ENCODE peak calls at places on chromosomes 5 and 9, in six cellular contexts. One of them, this sample, is unnamed.

GRCh38 chr5:125093776-125094175 is 347.3 kb upstream of the ZNF608 start:
- DNase-seq in IMR-90: peak; percentile 92
- DNase-seq in A549: peak; percentile 2
- DNase-seq in PC-9: no peak
- DNase-seq in GM23248: peak; percentile 92
- DNase-seq in neuronal stem cell: no peak
- DNase-seq in this sample: no peak

GRCh38 chr9:127767909-127768331 is 10.5 kb downstream of the SH2D3C start:
- DNase-seq in neuronal stem cell: no peak
- DNase-seq in A549: no peak
- DNase-seq in PC-9: no peak
- DNase-seq in IMR-90: peak; percentile 41
- DNase-seq in GM23248: no peak
- DNase-seq in this sample: no peak

GRCh38 chr5:95794070-95794516 is 28.4 kb downstream of the GLRX start:
- DNase-seq in PC-9: no peak
- DNase-seq in A549: peak; percentile 8
- DNase-seq in GM23248: peak; percentile 57
- DNase-seq in IMR-90: peak; percentile 67
- DNase-seq in neuronal stem cell: no peak
- DNase-seq in this sample: no peak

GRCh38 chr9:105295986-105296385 is 51.5 kb downstream of the SLC44A1 start:
- DNase-seq in GM23248: peak; percentile 27
- DNase-seq in PC-9: no peak
- DNase-seq in neuronal stem cell: no peak
- DNase-seq in IMR-90: no peak
- DNase-seq in A549: no peak
- DNase-seq in this sample: no peak

GRCh38 chr5:78492650-78493049 is 132.2 kb downstream of the SCAMP1 start:
- DNase-seq in IMR-90: no peak
- DNase-seq in neuronal stem cell: no peak
- DNase-seq in A549: no peak
- DNase-seq in PC-9: no peak
- DNase-seq in GM23248: no peak
- DNase-seq in this sample: no peak

GRCh38 chr5:164376840-164377239 is 871.4 kb downstream of the MAT2B start:
- DNase-seq in GM23248: no peak
- DNase-seq in PC-9: no peak
- DNase-seq in A549: no peak
- DNase-seq in neuronal stem cell: no peak
- DNase-seq in IMR-90: no peak
- DNase-seq in this sample: no peak

GRCh38 chr5:10699281-10699874 is 61.7 kb downstream of the DAP start:
- DNase-seq in IMR-90: peak; percentile 44
- DNase-seq in GM23248: no peak
- DNase-seq in PC-9: no peak
- DNase-seq in A549: no peak
- DNase-seq in neuronal stem cell: no peak
- DNase-seq in this sample: peak; percentile 84

GRCh38 chr5:91652678-91653077 is 269.6 kb upstream of the ARRDC3 start:
- DNase-seq in PC-9: no peak
- DNase-seq in neuronal stem cell: no peak
- DNase-seq in A549: no peak
- DNase-seq in IMR-90: no peak
- DNase-seq in GM23248: no peak
- DNase-seq in this sample: no peak

GRCh38 chr9:121750715-121751623 is 99.5 kb downstream of the DAB2IP start:
- DNase-seq in A549: no peak
- DNase-seq in PC-9: peak; percentile 28
- DNase-seq in neuronal stem cell: no peak
- DNase-seq in IMR-90: no peak
- DNase-seq in GM23248: no peak
- DNase-seq in this sample: no peak

GRCh38 chr5:75277463-75277862 is 40.8 kb upstream of the ANKRD31 start:
- DNase-seq in GM23248: no peak
- DNase-seq in PC-9: peak; percentile 2
- DNase-seq in neuronal stem cell: no peak
- DNase-seq in IMR-90: no peak
- DNase-seq in A549: no peak
- DNase-seq in this sample: no peak

GRCh38 chr5:139696894-139697658 is 48.9 kb downstream of the CXXC5 start:
- DNase-seq in PC-9: peak; percentile 75
- DNase-seq in IMR-90: peak; percentile 91
- DNase-seq in neuronal stem cell: no peak
- DNase-seq in A549: no peak
- DNase-seq in GM23248: peak; percentile 93
- DNase-seq in this sample: no peak

GRCh38 chr5:123262275-123262823 is 160.9 kb downstream of the CEP120 start:
- DNase-seq in GM23248: peak; percentile 8
- DNase-seq in neuronal stem cell: no peak
- DNase-seq in PC-9: no peak
- DNase-seq in IMR-90: no peak
- DNase-seq in A549: no peak
- DNase-seq in this sample: no peak

GRCh38 chr9:98998441-98999151 is 54.9 kb downstream of the COL15A1 start:
- DNase-seq in IMR-90: peak; percentile 56
- DNase-seq in neuronal stem cell: peak; percentile 62
- DNase-seq in GM23248: peak; percentile 92
- DNase-seq in PC-9: peak; percentile 67
- DNase-seq in A549: peak; percentile 81
- DNase-seq in this sample: peak; percentile 73

GRCh38 chr9:13322828-13323550 is 43.5 kb upstream of the MPDZ start:
- DNase-seq in GM23248: no peak
- DNase-seq in A549: no peak
- DNase-seq in PC-9: no peak
- DNase-seq in neuronal stem cell: no peak
- DNase-seq in IMR-90: no peak
- DNase-seq in this sample: no peak

GRCh38 chr5:154541553-154541952 is 63.5 kb upstream of the HAND1 start:
- DNase-seq in neuronal stem cell: no peak
- DNase-seq in A549: no peak
- DNase-seq in IMR-90: no peak
- DNase-seq in GM23248: no peak
- DNase-seq in PC-9: peak; percentile 11
- DNase-seq in this sample: peak; percentile 76

GRCh38 chr9:97314503-97314902 is 7.0 kb downstream of the CCDC180 start:
- DNase-seq in PC-9: no peak
- DNase-seq in IMR-90: no peak
- DNase-seq in GM23248: no peak
- DNase-seq in A549: no peak
- DNase-seq in neuronal stem cell: no peak
- DNase-seq in this sample: no peak

GRCh38 chr9:128917151-128917849 is 3.5 kb upstream of the PHYHD1 start:
- DNase-seq in IMR-90: peak; percentile 64
- DNase-seq in PC-9: no peak
- DNase-seq in neuronal stem cell: no peak
- DNase-seq in GM23248: peak; percentile 82
- DNase-seq in A549: no peak
- DNase-seq in this sample: no peak

GRCh38 chr5:180803181-180804128 is 849 bp upstream of the MGAT1 start:
- DNase-seq in A549: no peak
- DNase-seq in GM23248: peak; percentile 70
- DNase-seq in PC-9: no peak
- DNase-seq in neuronal stem cell: peak; percentile 48
- DNase-seq in IMR-90: no peak
- DNase-seq in this sample: peak; percentile 60

GRCh38 chr5:52985306-52985705 is 3.8 kb upstream of the ITGA2 start:
- DNase-seq in A549: no peak
- DNase-seq in IMR-90: peak; percentile 56
- DNase-seq in GM23248: peak; percentile 80
- DNase-seq in PC-9: no peak
- DNase-seq in neuronal stem cell: no peak
- DNase-seq in this sample: no peak

GRCh38 chr9:128124451-128124850 is 3.1 kb downstream of the PTGES2 start:
- DNase-seq in IMR-90: no peak
- DNase-seq in A549: no peak
- DNase-seq in PC-9: no peak
- DNase-seq in GM23248: no peak
- DNase-seq in neuronal stem cell: no peak
- DNase-seq in this sample: no peak

GRCh38 chr9:2722715-2723114 is 5.4 kb downstream of the KCNV2 start:
- DNase-seq in GM23248: peak; percentile 68
- DNase-seq in IMR-90: peak; percentile 59
- DNase-seq in neuronal stem cell: no peak
- DNase-seq in A549: no peak
- DNase-seq in PC-9: no peak
- DNase-seq in this sample: peak; percentile 55

GRCh38 chr9:92655896-92656536 is 13.9 kb downstream of the IPPK start:
- DNase-seq in IMR-90: no peak
- DNase-seq in GM23248: no peak
- DNase-seq in neuronal stem cell: no peak
- DNase-seq in A549: no peak
- DNase-seq in PC-9: no peak
- DNase-seq in this sample: no peak
- H3K27ac ChIP-seq in IMR-90: no peak overlapping the region
- H3K27ac ChIP-seq in GM23248: no peak overlapping the region
- H3K27ac ChIP-seq in neuronal stem cell: no peak overlapping the region
- H3K27ac ChIP-seq in A549: no peak overlapping the region
- H3K27ac ChIP-seq in PC-9: no peak overlapping the region
- H3K27ac ChIP-seq in this sample: no peak overlapping the region

GRCh38 chr5:81506378-81506777 is 112.4 kb upstream of the ACOT12 start:
- DNase-seq in PC-9: no peak
- DNase-seq in neuronal stem cell: no peak
- DNase-seq in IMR-90: no peak
- DNase-seq in GM23248: no peak
- DNase-seq in A549: no peak
- DNase-seq in this sample: no peak
- H3K4me3 ChIP-seq in PC-9: no peak overlapping the region
- H3K4me3 ChIP-seq in neuronal stem cell: no peak overlapping the region
- H3K4me3 ChIP-seq in IMR-90: no peak overlapping the region
- H3K4me3 ChIP-seq in GM23248: no peak overlapping the region
- H3K4me3 ChIP-seq in A549: no peak overlapping the region
- H3K4me3 ChIP-seq in this sample: no peak overlapping the region

GRCh38 chr5:56837956-56838355 is 22.6 kb downstream of the MAP3K1 start:
- DNase-seq in PC-9: no peak
- DNase-seq in A549: no peak
- DNase-seq in IMR-90: no peak
- DNase-seq in neuronal stem cell: no peak
- DNase-seq in GM23248: no peak
- DNase-seq in this sample: no peak
- H3K4me2 ChIP-seq in PC-9: peak overlapping the region; percentile 67
- H3K4me2 ChIP-seq in A549: peak overlapping the region; percentile 80
- H3K4me2 ChIP-seq in IMR-90: peak overlapping the region; percentile 71
- H3K4me2 ChIP-seq in neuronal stem cell: no peak overlapping the region
- H3K4me2 ChIP-seq in GM23248: peak overlapping the region; percentile 91
- H3K4me2 ChIP-seq in this sample: peak overlapping the region; percentile 50

DNA sequence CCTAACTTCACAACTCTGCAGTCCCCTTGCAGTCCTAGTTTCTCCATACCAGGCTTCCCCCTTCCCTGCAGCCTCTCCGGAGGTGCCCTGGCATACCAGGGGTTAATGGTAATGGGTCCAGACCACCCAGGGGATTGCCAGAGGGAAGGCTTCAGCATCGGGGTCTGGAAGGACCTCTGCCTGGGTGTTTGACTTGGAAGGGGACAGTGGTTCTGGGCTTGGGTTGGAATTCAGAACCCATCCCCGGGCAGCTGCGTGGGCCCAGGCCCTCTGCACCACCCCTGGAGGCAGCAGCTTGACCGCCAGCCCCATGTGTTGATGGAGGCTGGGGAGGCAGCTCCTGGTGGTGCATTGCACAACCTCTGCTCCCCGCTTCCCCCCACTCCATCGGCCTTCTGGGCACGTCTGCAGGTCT is 1.3 kb downstream of the NCS1 start:
- DNase-seq in GM23248: peak; percentile 63
- DNase-seq in neuronal stem cell: no peak
- DNase-seq in A549: no peak
- DNase-seq in PC-9: no peak
- DNase-seq in IMR-90: peak; percentile 28
- DNase-seq in this sample: no peak
- H3K27ac ChIP-seq in GM23248: peak overlapping the region; percentile 4
- H3K27ac ChIP-seq in neuronal stem cell: no peak overlapping the region
- H3K27ac ChIP-seq in A549: peak overlapping the region; percentile 95
- H3K27ac ChIP-seq in PC-9: no peak overlapping the region
- H3K27ac ChIP-seq in IMR-90: peak overlapping the region; percentile 70
- H3K27ac ChIP-seq in this sample: no peak overlapping the region

GRCh38 chr5:36153299-36153677 is 1.4 kb downstream of the SKP2 start:
- DNase-seq in neuronal stem cell: no peak
- DNase-seq in IMR-90: no peak
- DNase-seq in GM23248: no peak
- DNase-seq in A549: no peak
- DNase-seq in PC-9: no peak
- DNase-seq in this sample: no peak
- H3K4me3 ChIP-seq in neuronal stem cell: peak overlapping the region; percentile 79
- H3K4me3 ChIP-seq in IMR-90: peak overlapping the region; percentile 69
- H3K4me3 ChIP-seq in GM23248: peak overlapping the region; percentile 98
- H3K4me3 ChIP-seq in A549: peak overlapping the region; percentile 78
- H3K4me3 ChIP-seq in PC-9: peak overlapping the region; percentile 90
- H3K4me3 ChIP-seq in this sample: peak overlapping the region; percentile 79

GRCh38 chr5:30063503-30063902 is 1130.0 kb upstream of the CDH6 start:
- DNase-seq in neuronal stem cell: no peak
- DNase-seq in A549: no peak
- DNase-seq in IMR-90: no peak
- DNase-seq in GM23248: no peak
- DNase-seq in PC-9: no peak
- DNase-seq in this sample: no peak
- H3K4me2 ChIP-seq in neuronal stem cell: no peak overlapping the region
- H3K4me2 ChIP-seq in A549: no peak overlapping the region
- H3K4me2 ChIP-seq in IMR-90: no peak overlapping the region
- H3K4me2 ChIP-seq in GM23248: no peak overlapping the region
- H3K4me2 ChIP-seq in PC-9: no peak overlapping the region
- H3K4me2 ChIP-seq in this sample: no peak overlapping the region

This sample was measured in Karpas-422.